ENCODE peak calls at places on chromosomes 4 and X, in eight cellular contexts. One of them, this sample, is unnamed.
A peak's percentile ranks its signal among the peaks of the same experiment; 100 is the strongest.

GRCh38 chr4:17492058-17492741 is 19.7 kb downstream of the QDPR start:
- DNase-seq in fibroblast of the aortic adventitia: no peak
- DNase-seq in uterus: no peak
- DNase-seq in AG10803: peak; percentile 6
- DNase-seq in cardiac muscle cell: peak; percentile 31
- DNase-seq in GM23338: no peak
- DNase-seq in WTC11: no peak
- DNase-seq in neural crest cell: no peak
- DNase-seq in this sample: no peak

GRCh38 chrX:150984164-150984824 is 1.2 kb downstream of the HMGB3 start:
- DNase-seq in fibroblast of the aortic adventitia: no peak
- DNase-seq in uterus: no peak
- DNase-seq in AG10803: no peak
- DNase-seq in cardiac muscle cell: no peak
- DNase-seq in GM23338: no peak
- DNase-seq in WTC11: no peak
- DNase-seq in neural crest cell: no peak
- DNase-seq in this sample: no peak

GRCh38 chr4:54912155-54912554 is 213.2 kb downstream of the KDR start:
- DNase-seq in fibroblast of the aortic adventitia: no peak
- DNase-seq in uterus: no peak
- DNase-seq in AG10803: no peak
- DNase-seq in cardiac muscle cell: no peak
- DNase-seq in GM23338: no peak
- DNase-seq in WTC11: no peak
- DNase-seq in neural crest cell: no peak
- DNase-seq in this sample: no peak

GRCh38 chr4:159355456-159355855 is 252.6 kb downstream of the RAPGEF2 start:
- DNase-seq in fibroblast of the aortic adventitia: no peak
- DNase-seq in uterus: no peak
- DNase-seq in AG10803: no peak
- DNase-seq in cardiac muscle cell: peak; percentile 6
- DNase-seq in GM23338: no peak
- DNase-seq in WTC11: no peak
- DNase-seq in neural crest cell: no peak
- DNase-seq in this sample: no peak

GRCh38 chrX:119234931-119235555 is 1.0 kb upstream of the PGRMC1 start:
- DNase-seq in fibroblast of the aortic adventitia: peak; percentile 22
- DNase-seq in uterus: peak; percentile 41
- DNase-seq in AG10803: peak; percentile 80
- DNase-seq in cardiac muscle cell: peak; percentile 41
- DNase-seq in GM23338: peak; percentile 61
- DNase-seq in WTC11: peak; percentile 16
- DNase-seq in neural crest cell: peak; percentile 5
- DNase-seq in this sample: no peak

GRCh38 chrX:120797201-120797938 is 78.3 kb downstream of the CT47B1 start:
- DNase-seq in fibroblast of the aortic adventitia: peak; percentile 73
- DNase-seq in uterus: no peak
- DNase-seq in AG10803: peak; percentile 38
- DNase-seq in cardiac muscle cell: peak; percentile 54
- DNase-seq in GM23338: no peak
- DNase-seq in WTC11: no peak
- DNase-seq in neural crest cell: no peak
- DNase-seq in this sample: no peak

GRCh38 chr4:61149278-61149677 is 50.8 kb upstream of the ADGRL3 start:
- DNase-seq in fibroblast of the aortic adventitia: no peak
- DNase-seq in uterus: no peak
- DNase-seq in AG10803: no peak
- DNase-seq in cardiac muscle cell: peak; percentile 62
- DNase-seq in GM23338: no peak
- DNase-seq in WTC11: no peak
- DNase-seq in neural crest cell: no peak
- DNase-seq in this sample: no peak

GRCh38 chrX:80812176-80812575 is 2.5 kb upstream of the BRWD3 start:
- DNase-seq in fibroblast of the aortic adventitia: peak; percentile 50
- DNase-seq in uterus: no peak
- DNase-seq in AG10803: peak; percentile 43
- DNase-seq in cardiac muscle cell: peak; percentile 62
- DNase-seq in GM23338: peak; percentile 75
- DNase-seq in WTC11: peak; percentile 40
- DNase-seq in neural crest cell: no peak
- DNase-seq in this sample: no peak

GRCh38 chrX:120824021-120824420 is 51.6 kb downstream of the CT47B1 start:
- DNase-seq in fibroblast of the aortic adventitia: no peak
- DNase-seq in uterus: no peak
- DNase-seq in AG10803: no peak
- DNase-seq in cardiac muscle cell: no peak
- DNase-seq in GM23338: no peak
- DNase-seq in WTC11: no peak
- DNase-seq in neural crest cell: no peak
- DNase-seq in this sample: no peak

GRCh38 chrX:129748265-129748664 is 9.5 kb downstream of the XPNPEP2 start:
- DNase-seq in fibroblast of the aortic adventitia: peak; percentile 98
- DNase-seq in uterus: peak; percentile 60
- DNase-seq in AG10803: peak; percentile 93
- DNase-seq in cardiac muscle cell: peak; percentile 92
- DNase-seq in GM23338: no peak
- DNase-seq in WTC11: no peak
- DNase-seq in neural crest cell: no peak
- DNase-seq in this sample: no peak

GRCh38 chrX:18855919-18856644 is 127.8 kb downstream of the PHKA2 start:
- DNase-seq in fibroblast of the aortic adventitia: no peak
- DNase-seq in uterus: no peak
- DNase-seq in AG10803: peak; percentile 21
- DNase-seq in cardiac muscle cell: peak; percentile 35
- DNase-seq in GM23338: no peak
- DNase-seq in WTC11: no peak
- DNase-seq in neural crest cell: no peak
- DNase-seq in this sample: no peak

GRCh38 chr4:8005033-8005808 is 65.6 kb upstream of the AFAP1 start:
- DNase-seq in fibroblast of the aortic adventitia: no peak
- DNase-seq in uterus: no peak
- DNase-seq in AG10803: no peak
- DNase-seq in cardiac muscle cell: no peak
- DNase-seq in GM23338: no peak
- DNase-seq in WTC11: no peak
- DNase-seq in neural crest cell: no peak
- DNase-seq in this sample: no peak

GRCh38 chr4:144090744-144091143 is 49.8 kb downstream of the GYPA start:
- DNase-seq in fibroblast of the aortic adventitia: no peak
- DNase-seq in uterus: no peak
- DNase-seq in AG10803: no peak
- DNase-seq in cardiac muscle cell: no peak
- DNase-seq in GM23338: peak; percentile 9
- DNase-seq in WTC11: no peak
- DNase-seq in neural crest cell: no peak
- DNase-seq in this sample: no peak

DNA sequence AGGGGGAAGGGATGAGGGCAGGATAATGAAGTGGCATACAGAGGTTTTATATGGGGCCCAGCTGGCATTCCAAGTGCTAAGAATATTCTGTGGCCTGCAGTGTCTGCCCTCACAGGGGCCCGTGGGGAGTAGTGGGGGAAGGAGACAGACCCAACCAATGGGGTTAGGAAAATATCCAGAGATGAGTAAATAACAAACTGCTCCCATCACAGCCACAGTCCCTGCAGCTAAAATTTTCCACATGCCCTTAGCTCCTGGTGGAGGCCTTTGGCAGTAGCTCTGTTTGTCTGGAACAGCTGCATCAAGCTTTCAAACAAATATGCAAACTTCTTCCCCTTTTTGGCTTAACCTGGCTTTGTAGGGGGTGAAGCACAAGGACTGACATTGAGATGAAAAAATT is 3.1 kb downstream of the SRPX2 start:
- DNase-seq in fibroblast of the aortic adventitia: peak; percentile 36
- DNase-seq in uterus: no peak
- DNase-seq in AG10803: peak; percentile 75
- DNase-seq in cardiac muscle cell: peak; percentile 80
- DNase-seq in GM23338: no peak
- DNase-seq in WTC11: no peak
- DNase-seq in neural crest cell: no peak
- DNase-seq in this sample: no peak
- TF ChIP-seq CTCF in fibroblast of the aortic adventitia: peak; percentile 3
- TF ChIP-seq CTCF in uterus: no peak
- TF ChIP-seq CTCF in AG10803: peak; percentile 22
- TF ChIP-seq CTCF in cardiac muscle cell: peak; percentile 13
- TF ChIP-seq CTCF in GM23338: no peak
- TF ChIP-seq CTCF in WTC11: no peak
- TF ChIP-seq CTCF in neural crest cell: no peak
- TF ChIP-seq CTCF in this sample: no peak

GRCh38 chr4:39406763-39407583 is at the start of gene KLB:
- DNase-seq in fibroblast of the aortic adventitia: peak; percentile 36
- DNase-seq in uterus: no peak
- DNase-seq in AG10803: peak; percentile 2
- DNase-seq in cardiac muscle cell: peak; percentile 40
- DNase-seq in GM23338: no peak
- DNase-seq in WTC11: no peak
- DNase-seq in neural crest cell: no peak
- DNase-seq in this sample: no peak

GRCh38 chr4:39415678-39416283 is 9.1 kb downstream of the KLB start:
- DNase-seq in fibroblast of the aortic adventitia: peak; percentile 31
- DNase-seq in uterus: no peak
- DNase-seq in AG10803: peak; percentile 38
- DNase-seq in cardiac muscle cell: peak; percentile 76
- DNase-seq in GM23338: no peak
- DNase-seq in WTC11: no peak
- DNase-seq in neural crest cell: no peak
- DNase-seq in this sample: no peak

GRCh38 chr4:39407584-39407885 is 805 bp downstream of the KLB start:
- DNase-seq in fibroblast of the aortic adventitia: no peak
- DNase-seq in uterus: no peak
- DNase-seq in AG10803: no peak
- DNase-seq in cardiac muscle cell: no peak
- DNase-seq in GM23338: no peak
- DNase-seq in WTC11: no peak
- DNase-seq in neural crest cell: no peak
- DNase-seq in this sample: no peak

DNA sequence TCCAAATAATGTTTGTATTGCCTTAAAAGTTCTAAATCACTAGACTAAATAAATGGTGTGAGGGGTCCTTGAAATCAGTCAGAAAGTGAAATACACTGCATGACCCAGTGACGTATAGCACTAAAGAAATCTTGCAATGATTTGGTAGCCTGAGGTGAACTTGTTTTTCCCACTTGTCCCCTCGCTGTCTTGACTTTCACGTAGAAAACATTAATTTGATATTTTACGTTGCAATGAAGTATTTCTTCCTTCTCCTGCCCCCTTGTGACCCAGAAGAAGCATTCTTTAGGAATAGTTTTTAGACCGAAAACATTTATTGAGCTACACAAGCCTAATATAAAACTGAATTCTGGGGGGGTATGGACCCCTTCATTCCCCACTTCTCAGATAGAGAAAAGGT is 3.7 kb downstream of the KLB start:
- DNase-seq in fibroblast of the aortic adventitia: peak; percentile 46
- DNase-seq in uterus: no peak
- DNase-seq in AG10803: peak; percentile 2
- DNase-seq in cardiac muscle cell: peak; percentile 35
- DNase-seq in GM23338: no peak
- DNase-seq in WTC11: no peak
- DNase-seq in neural crest cell: no peak
- DNase-seq in this sample: no peak
- TF ChIP-seq CTCF in fibroblast of the aortic adventitia: peak; percentile 48
- TF ChIP-seq CTCF in uterus: no peak
- TF ChIP-seq CTCF in AG10803: peak; percentile 38
- TF ChIP-seq CTCF in cardiac muscle cell: peak; percentile 40
- TF ChIP-seq CTCF in GM23338: no peak
- TF ChIP-seq CTCF in WTC11: no peak
- TF ChIP-seq CTCF in neural crest cell: no peak
- TF ChIP-seq CTCF in this sample: no peak

GRCh38 chrX:68647156-68647957 is at the start of gene STARD8:
- DNase-seq in fibroblast of the aortic adventitia: peak; percentile 42
- DNase-seq in uterus: peak; percentile 34
- DNase-seq in AG10803: peak; percentile 47
- DNase-seq in cardiac muscle cell: peak; percentile 66
- DNase-seq in GM23338: peak; percentile 68
- DNase-seq in WTC11: peak; percentile 54
- DNase-seq in neural crest cell: peak; percentile 12
- DNase-seq in this sample: peak; percentile 43
- TF ChIP-seq CTCF in fibroblast of the aortic adventitia: peak; percentile 21
- TF ChIP-seq CTCF in uterus: peak; percentile 4
- TF ChIP-seq CTCF in AG10803: peak; percentile 7
- TF ChIP-seq CTCF in cardiac muscle cell: no peak
- TF ChIP-seq CTCF in GM23338: no peak
- TF ChIP-seq CTCF in WTC11: no peak
- TF ChIP-seq CTCF in neural crest cell: no peak
- TF ChIP-seq CTCF in this sample: no peak

GRCh38 chr4:118280501-118281218 is 72.1 kb downstream of the PRSS12 start:
- DNase-seq in fibroblast of the aortic adventitia: peak; percentile 87
- DNase-seq in uterus: peak; percentile 18
- DNase-seq in AG10803: peak; percentile 73
- DNase-seq in cardiac muscle cell: peak; percentile 77
- DNase-seq in GM23338: peak; percentile 80
- DNase-seq in WTC11: peak; percentile 47
- DNase-seq in neural crest cell: peak; percentile 28
- DNase-seq in this sample: peak; percentile 49
- TF ChIP-seq CTCF in fibroblast of the aortic adventitia: peak; percentile 61
- TF ChIP-seq CTCF in uterus: peak; percentile 20
- TF ChIP-seq CTCF in AG10803: peak; percentile 70
- TF ChIP-seq CTCF in cardiac muscle cell: peak; percentile 55
- TF ChIP-seq CTCF in GM23338: peak; percentile 82
- TF ChIP-seq CTCF in WTC11: no peak
- TF ChIP-seq CTCF in neural crest cell: peak; percentile 77
- TF ChIP-seq CTCF in this sample: peak; percentile 51

GRCh38 chr4:42654606-42655005 is 2.3 kb downstream of the ATP8A1 start:
- DNase-seq in fibroblast of the aortic adventitia: peak; percentile 90
- DNase-seq in uterus: peak; percentile 34
- DNase-seq in AG10803: peak; percentile 59
- DNase-seq in cardiac muscle cell: peak; percentile 58
- DNase-seq in GM23338: no peak
- DNase-seq in WTC11: no peak
- DNase-seq in neural crest cell: no peak
- DNase-seq in this sample: no peak

GRCh38 chr4:42656736-42656985 is 244 bp downstream of the ATP8A1 start:
- DNase-seq in fibroblast of the aortic adventitia: no peak
- DNase-seq in uterus: no peak
- DNase-seq in AG10803: no peak
- DNase-seq in cardiac muscle cell: no peak
- DNase-seq in GM23338: no peak
- DNase-seq in WTC11: no peak
- DNase-seq in neural crest cell: peak; percentile 26
- DNase-seq in this sample: no peak

GRCh38 chr4:42656986-42657792 is at the start of gene ATP8A1:
- DNase-seq in fibroblast of the aortic adventitia: peak; percentile 73
- DNase-seq in uterus: peak; percentile 91
- DNase-seq in AG10803: peak; percentile 79
- DNase-seq in cardiac muscle cell: peak; percentile 94
- DNase-seq in GM23338: peak; percentile 97
- DNase-seq in WTC11: peak; percentile 94
- DNase-seq in neural crest cell: peak; percentile 92
- DNase-seq in this sample: peak; percentile 93

GRCh38 chr4:42655248-42655647 is 1.7 kb downstream of the ATP8A1 start:
- DNase-seq in fibroblast of the aortic adventitia: no peak
- DNase-seq in uterus: no peak
- DNase-seq in AG10803: no peak
- DNase-seq in cardiac muscle cell: no peak
- DNase-seq in GM23338: no peak
- DNase-seq in WTC11: no peak
- DNase-seq in neural crest cell: no peak
- DNase-seq in this sample: no peak

GRCh38 chr4:42655921-42656735 is 777 bp downstream of the ATP8A1 start:
- DNase-seq in fibroblast of the aortic adventitia: no peak
- DNase-seq in uterus: peak; percentile 19
- DNase-seq in AG10803: no peak
- DNase-seq in cardiac muscle cell: no peak
- DNase-seq in GM23338: peak; percentile 48
- DNase-seq in WTC11: peak; percentile 40
- DNase-seq in neural crest cell: peak; percentile 25
- DNase-seq in this sample: peak; percentile 59
- TF ChIP-seq CTCF in fibroblast of the aortic adventitia: no peak
- TF ChIP-seq CTCF in uterus: no peak
- TF ChIP-seq CTCF in AG10803: no peak
- TF ChIP-seq CTCF in cardiac muscle cell: no peak
- TF ChIP-seq CTCF in GM23338: no peak
- TF ChIP-seq CTCF in WTC11: no peak
- TF ChIP-seq CTCF in neural crest cell: peak; percentile 14
- TF ChIP-seq CTCF in this sample: no peak